ENCODE peak calls at places on chromosomes 16 and 17, in nine cellular contexts. One of them, this sample, is unnamed.
A peak's percentile ranks its signal among the peaks of the same experiment; 100 is the strongest.

GRCh38 chr16:12096162-12096781 is 119.7 kb downstream of the SNX29 start:
- DNase-seq in colonic mucosa: no peak
- DNase-seq in mucosa of descending colon: no peak
- DNase-seq in ascending aorta: no peak
- DNase-seq in testis: no peak
- DNase-seq in lower lobe of right lung: no peak
- DNase-seq in lung: no peak
- DNase-seq in astrocyte: peak; percentile 15
- DNase-seq in heart left ventricle: no peak
- DNase-seq in this sample: no peak

GRCh38 chr17:68391561-68392268 is 65.6 kb downstream of the WIPI1 start:
- DNase-seq in testis: peak; percentile 66
- DNase-seq in lower lobe of right lung: no peak
- DNase-seq in lung: peak; percentile 22
- DNase-seq in mucosa of descending colon: no peak
- DNase-seq in colonic mucosa: peak; percentile 6
- DNase-seq in ascending aorta: no peak
- DNase-seq in heart left ventricle: no peak
- DNase-seq in astrocyte: no peak
- DNase-seq in this sample: no peak

GRCh38 chr16:818132-818531 is 17.6 kb upstream of the GNG13 start:
- DNase-seq in lower lobe of right lung: no peak
- DNase-seq in lung: no peak
- DNase-seq in heart left ventricle: no peak
- DNase-seq in testis: no peak
- DNase-seq in astrocyte: no peak
- DNase-seq in ascending aorta: no peak
- DNase-seq in mucosa of descending colon: no peak
- DNase-seq in colonic mucosa: no peak
- DNase-seq in this sample: no peak

GRCh38 chr16:11372924-11373306 is 27.7 kb downstream of the RMI2 start:
- DNase-seq in astrocyte: no peak
- DNase-seq in heart left ventricle: no peak
- DNase-seq in lung: no peak
- DNase-seq in lower lobe of right lung: no peak
- DNase-seq in colonic mucosa: no peak
- DNase-seq in ascending aorta: no peak
- DNase-seq in mucosa of descending colon: no peak
- DNase-seq in testis: no peak
- DNase-seq in this sample: no peak

GRCh38 chr17:3004925-3005324 is 58.5 kb downstream of the OR1D5 start:
- DNase-seq in lung: peak; percentile 53
- DNase-seq in astrocyte: no peak
- DNase-seq in lower lobe of right lung: peak; percentile 55
- DNase-seq in colonic mucosa: no peak
- DNase-seq in mucosa of descending colon: peak; percentile 21
- DNase-seq in heart left ventricle: peak; percentile 39
- DNase-seq in testis: peak; percentile 33
- DNase-seq in ascending aorta: no peak
- DNase-seq in this sample: peak; percentile 52

GRCh38 chr17:71995570-71995969 is 125.2 kb upstream of the SOX9 start:
- DNase-seq in astrocyte: peak; percentile 44
- DNase-seq in colonic mucosa: no peak
- DNase-seq in heart left ventricle: no peak
- DNase-seq in mucosa of descending colon: no peak
- DNase-seq in testis: no peak
- DNase-seq in lung: no peak
- DNase-seq in lower lobe of right lung: no peak
- DNase-seq in ascending aorta: no peak
- DNase-seq in this sample: no peak

GRCh38 chr17:74865504-74866197 is 6.0 kb upstream of the GRIN2C start:
- DNase-seq in heart left ventricle: no peak
- DNase-seq in testis: peak; percentile 43
- DNase-seq in mucosa of descending colon: no peak
- DNase-seq in colonic mucosa: no peak
- DNase-seq in lower lobe of right lung: peak; percentile 44
- DNase-seq in lung: no peak
- DNase-seq in astrocyte: no peak
- DNase-seq in ascending aorta: no peak
- DNase-seq in this sample: no peak

GRCh38 chr16:81669473-81670350 is 109.4 kb upstream of the PLCG2 start:
- DNase-seq in astrocyte: no peak
- DNase-seq in lower lobe of right lung: no peak
- DNase-seq in mucosa of descending colon: no peak
- DNase-seq in colonic mucosa: no peak
- DNase-seq in testis: no peak
- DNase-seq in heart left ventricle: no peak
- DNase-seq in ascending aorta: no peak
- DNase-seq in lung: no peak
- DNase-seq in this sample: no peak

GRCh38 chr17:17146791-17147406 is 59.2 kb downstream of the PLD6 start:
- DNase-seq in lung: no peak
- DNase-seq in ascending aorta: no peak
- DNase-seq in colonic mucosa: no peak
- DNase-seq in astrocyte: peak; percentile 44
- DNase-seq in testis: no peak
- DNase-seq in mucosa of descending colon: peak; percentile 54
- DNase-seq in lower lobe of right lung: no peak
- DNase-seq in heart left ventricle: no peak
- DNase-seq in this sample: peak; percentile 47

GRCh38 chr16:979859-980594 is 1.5 kb upstream of the SOX8 start:
- DNase-seq in colonic mucosa: no peak
- DNase-seq in mucosa of descending colon: no peak
- DNase-seq in ascending aorta: no peak
- DNase-seq in astrocyte: no peak
- DNase-seq in heart left ventricle: no peak
- DNase-seq in lung: no peak
- DNase-seq in lower lobe of right lung: no peak
- DNase-seq in testis: no peak
- DNase-seq in this sample: peak; percentile 77

GRCh38 chr16:79598341-79599181 is 2.0 kb downstream of the MAF start:
- DNase-seq in ascending aorta: peak; percentile 80
- DNase-seq in mucosa of descending colon: peak; percentile 54
- DNase-seq in testis: peak; percentile 50
- DNase-seq in heart left ventricle: peak; percentile 59
- DNase-seq in lower lobe of right lung: peak; percentile 72
- DNase-seq in astrocyte: peak; percentile 51
- DNase-seq in colonic mucosa: peak; percentile 29
- DNase-seq in lung: peak; percentile 60
- DNase-seq in this sample: peak; percentile 69

GRCh38 chr16:2159052-2159838 is 3.7 kb downstream of the TRAF7 start:
- DNase-seq in heart left ventricle: no peak
- DNase-seq in ascending aorta: peak; percentile 76
- DNase-seq in mucosa of descending colon: peak; percentile 77
- DNase-seq in lower lobe of right lung: no peak
- DNase-seq in astrocyte: peak; percentile 72
- DNase-seq in testis: peak; percentile 52
- DNase-seq in colonic mucosa: peak; percentile 77
- DNase-seq in lung: no peak
- DNase-seq in this sample: no peak

GRCh38 chr16:88566158-88566557 is 4.0 kb upstream of the ZC3H18 start:
- DNase-seq in astrocyte: peak; percentile 65
- DNase-seq in lower lobe of right lung: no peak
- DNase-seq in lung: no peak
- DNase-seq in mucosa of descending colon: no peak
- DNase-seq in heart left ventricle: no peak
- DNase-seq in colonic mucosa: no peak
- DNase-seq in ascending aorta: no peak
- DNase-seq in testis: no peak
- DNase-seq in this sample: no peak

DNA sequence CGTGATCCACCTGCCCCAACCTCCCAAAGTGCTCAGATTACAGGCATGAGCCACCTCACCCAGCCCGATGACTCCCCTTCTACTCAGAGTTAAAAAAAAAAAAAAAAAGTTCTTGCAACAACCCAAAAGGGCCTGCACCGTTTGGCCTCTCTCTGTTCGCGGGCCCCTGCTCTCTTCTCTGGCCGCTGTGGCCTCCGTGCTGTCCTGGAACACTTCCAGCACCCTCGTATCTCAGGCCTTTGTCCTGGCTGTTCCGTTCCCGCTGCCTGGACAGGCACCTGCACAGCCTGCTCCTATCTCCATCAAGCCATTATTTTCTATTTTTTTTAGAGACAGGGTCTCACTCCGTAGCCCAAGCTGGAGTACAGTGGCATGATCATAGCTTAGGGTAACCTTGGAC is 10.8 kb downstream of the MYO1C start:
- DNase-seq in lower lobe of right lung: no peak
- DNase-seq in colonic mucosa: no peak
- DNase-seq in lung: no peak
- DNase-seq in heart left ventricle: no peak
- DNase-seq in testis: peak; percentile 45
- DNase-seq in astrocyte: no peak
- DNase-seq in mucosa of descending colon: no peak
- DNase-seq in ascending aorta: no peak
- DNase-seq in this sample: no peak
- H3K36me3 ChIP-seq in lower lobe of right lung: peaks cover 72% of the 10 kb centered on the region
- H3K36me3 ChIP-seq in colonic mucosa: peaks cover 20% of the 10 kb centered on the region
- H3K36me3 ChIP-seq in lung: peaks cover 29% of the 10 kb centered on the region
- H3K36me3 ChIP-seq in heart left ventricle: peaks cover 70% of the 10 kb centered on the region
- H3K36me3 ChIP-seq in testis: no peaks in the 10 kb centered on the region
- H3K36me3 ChIP-seq in astrocyte: peaks cover 14% of the 10 kb centered on the region
- H3K36me3 ChIP-seq in mucosa of descending colon: peaks cover 13% of the 10 kb centered on the region
- H3K36me3 ChIP-seq in ascending aorta: peaks cover 67% of the 10 kb centered on the region
- H3K36me3 ChIP-seq in this sample: peaks cover 16% of the 10 kb centered on the region

GRCh38 chr17:6636105-6636504 is 4.4 kb downstream of the KIAA0753 start:
- DNase-seq in ascending aorta: no peak
- DNase-seq in colonic mucosa: no peak
- DNase-seq in lung: no peak
- DNase-seq in heart left ventricle: no peak
- DNase-seq in astrocyte: no peak
- DNase-seq in mucosa of descending colon: no peak
- DNase-seq in testis: no peak
- DNase-seq in lower lobe of right lung: no peak
- DNase-seq in this sample: no peak
- H3K36me3 ChIP-seq in ascending aorta: peaks cover 26% of the 10 kb centered on the region
- H3K36me3 ChIP-seq in colonic mucosa: no peaks in the 10 kb centered on the region
- H3K36me3 ChIP-seq in lung: peaks cover 3% of the 10 kb centered on the region
- H3K36me3 ChIP-seq in heart left ventricle: peaks cover 36% of the 10 kb centered on the region
- H3K36me3 ChIP-seq in astrocyte: peaks cover 15% of the 10 kb centered on the region
- H3K36me3 ChIP-seq in mucosa of descending colon: peaks cover 8% of the 10 kb centered on the region
- H3K36me3 ChIP-seq in testis: no peaks in the 10 kb centered on the region
- H3K36me3 ChIP-seq in lower lobe of right lung: peaks cover 39% of the 10 kb centered on the region
- H3K36me3 ChIP-seq in this sample: peaks cover 2% of the 10 kb centered on the region

GRCh38 chr17:40910441-40910841 is 25.4 kb upstream of the KRT20 start:
- DNase-seq in lower lobe of right lung: no peak
- DNase-seq in astrocyte: peak; percentile 83
- DNase-seq in colonic mucosa: no peak
- DNase-seq in lung: no peak
- DNase-seq in testis: no peak
- DNase-seq in mucosa of descending colon: no peak
- DNase-seq in heart left ventricle: no peak
- DNase-seq in ascending aorta: no peak
- DNase-seq in this sample: no peak
- H3K36me3 ChIP-seq in lower lobe of right lung: no peaks in the 10 kb centered on the region
- H3K36me3 ChIP-seq in astrocyte: no peaks in the 10 kb centered on the region
- H3K36me3 ChIP-seq in colonic mucosa: no peaks in the 10 kb centered on the region
- H3K36me3 ChIP-seq in lung: no peaks in the 10 kb centered on the region
- H3K36me3 ChIP-seq in testis: no peaks in the 10 kb centered on the region
- H3K36me3 ChIP-seq in mucosa of descending colon: no peaks in the 10 kb centered on the region
- H3K36me3 ChIP-seq in heart left ventricle: no peaks in the 10 kb centered on the region
- H3K36me3 ChIP-seq in ascending aorta: no peaks in the 10 kb centered on the region
- H3K36me3 ChIP-seq in this sample: no peaks in the 10 kb centered on the region

GRCh38 chr17:50186661-50187402 is 14.6 kb downstream of the COL1A1 start:
- DNase-seq in testis: no peak
- DNase-seq in astrocyte: peak; percentile 71
- DNase-seq in heart left ventricle: no peak
- DNase-seq in mucosa of descending colon: no peak
- DNase-seq in ascending aorta: no peak
- DNase-seq in lung: no peak
- DNase-seq in lower lobe of right lung: no peak
- DNase-seq in colonic mucosa: no peak
- DNase-seq in this sample: no peak
- H3K36me3 ChIP-seq in testis: no peaks in the 10 kb centered on the region
- H3K36me3 ChIP-seq in astrocyte: peaks cover 74% of the 10 kb centered on the region
- H3K36me3 ChIP-seq in heart left ventricle: peaks cover 65% of the 10 kb centered on the region
- H3K36me3 ChIP-seq in mucosa of descending colon: no peaks in the 10 kb centered on the region
- H3K36me3 ChIP-seq in ascending aorta: peaks cover 62% of the 10 kb centered on the region
- H3K36me3 ChIP-seq in lung: peaks cover 4% of the 10 kb centered on the region
- H3K36me3 ChIP-seq in lower lobe of right lung: peaks cover 59% of the 10 kb centered on the region
- H3K36me3 ChIP-seq in colonic mucosa: no peaks in the 10 kb centered on the region
- H3K36me3 ChIP-seq in this sample: no peaks in the 10 kb centered on the region

GRCh38 chr17:76958974-76959373 is 90.8 kb downstream of the MGAT5B start:
- DNase-seq in lung: no peak
- DNase-seq in astrocyte: no peak
- DNase-seq in ascending aorta: no peak
- DNase-seq in lower lobe of right lung: no peak
- DNase-seq in colonic mucosa: no peak
- DNase-seq in heart left ventricle: no peak
- DNase-seq in mucosa of descending colon: no peak
- DNase-seq in testis: no peak
- DNase-seq in this sample: no peak
- H3K36me3 ChIP-seq in lung: no peaks in the 10 kb centered on the region
- H3K36me3 ChIP-seq in astrocyte: no peaks in the 10 kb centered on the region
- H3K36me3 ChIP-seq in ascending aorta: no peaks in the 10 kb centered on the region
- H3K36me3 ChIP-seq in lower lobe of right lung: no peaks in the 10 kb centered on the region
- H3K36me3 ChIP-seq in colonic mucosa: no peaks in the 10 kb centered on the region
- H3K36me3 ChIP-seq in heart left ventricle: no peaks in the 10 kb centered on the region
- H3K36me3 ChIP-seq in mucosa of descending colon: no peaks in the 10 kb centered on the region
- H3K36me3 ChIP-seq in testis: no peaks in the 10 kb centered on the region
- H3K36me3 ChIP-seq in this sample: no peaks in the 10 kb centered on the region